ENCODE peak calls at places on chromosome 12, in four cellular contexts. One of them, this sample, is unnamed.

GRCh38 chr12:69157023-69157655 is 82.2 kb upstream of the CPSF6 start:
- DNase-seq in activated CD4-positive, alpha-beta memory T cell treated with anti-CD3 and anti-CD28 coated beads, Interleukin-2, amount 10 ng/mL, durations not matched to agents 7 days and 5 days: peak; percentile 92
- DNase-seq in activated CD4-positive, alpha-beta T cell treated with anti-CD3 and anti-CD28 coated beads, Interleukin-2, amount 10 ng/mL, durations not matched to agents 7 days and 5 days: peak; percentile 92
- DNase-seq in GM20000: peak; percentile 86
- DNase-seq in this sample: peak; percentile 91

GRCh38 chr12:104792570-104792969 is 165.5 kb downstream of the SLC41A2 start:
- DNase-seq in activated CD4-positive, alpha-beta memory T cell treated with anti-CD3 and anti-CD28 coated beads, Interleukin-2, amount 10 ng/mL, durations not matched to agents 7 days and 5 days: no peak
- DNase-seq in activated CD4-positive, alpha-beta T cell treated with anti-CD3 and anti-CD28 coated beads, Interleukin-2, amount 10 ng/mL, durations not matched to agents 7 days and 5 days: no peak
- DNase-seq in GM20000: no peak
- DNase-seq in this sample: no peak

GRCh38 chr12:132327351-132328171 is 1.8 kb downstream of the GALNT9 start:
- DNase-seq in activated CD4-positive, alpha-beta memory T cell treated with anti-CD3 and anti-CD28 coated beads, Interleukin-2, amount 10 ng/mL, durations not matched to agents 7 days and 5 days: no peak
- DNase-seq in activated CD4-positive, alpha-beta T cell treated with anti-CD3 and anti-CD28 coated beads, Interleukin-2, amount 10 ng/mL, durations not matched to agents 7 days and 5 days: peak; percentile 10
- DNase-seq in GM20000: no peak
- DNase-seq in this sample: no peak

GRCh38 chr12:3792623-3793288 is 39.8 kb upstream of the CRACR2A start:
- DNase-seq in activated CD4-positive, alpha-beta memory T cell treated with anti-CD3 and anti-CD28 coated beads, Interleukin-2, amount 10 ng/mL, durations not matched to agents 7 days and 5 days: no peak
- DNase-seq in activated CD4-positive, alpha-beta T cell treated with anti-CD3 and anti-CD28 coated beads, Interleukin-2, amount 10 ng/mL, durations not matched to agents 7 days and 5 days: no peak
- DNase-seq in GM20000: no peak
- DNase-seq in this sample: no peak

GRCh38 chr12:78229491-78230209 is 399.0 kb downstream of the NAV3 start:
- DNase-seq in activated CD4-positive, alpha-beta memory T cell treated with anti-CD3 and anti-CD28 coated beads, Interleukin-2, amount 10 ng/mL, durations not matched to agents 7 days and 5 days: peak; percentile 16
- DNase-seq in activated CD4-positive, alpha-beta T cell treated with anti-CD3 and anti-CD28 coated beads, Interleukin-2, amount 10 ng/mL, durations not matched to agents 7 days and 5 days: peak; percentile 35
- DNase-seq in GM20000: peak; percentile 44
- DNase-seq in this sample: peak; percentile 60

GRCh38 chr12:111767362-111768158 is 827 bp downstream of the ALDH2 start:
- DNase-seq in activated CD4-positive, alpha-beta memory T cell treated with anti-CD3 and anti-CD28 coated beads, Interleukin-2, amount 10 ng/mL, durations not matched to agents 7 days and 5 days: no peak
- DNase-seq in activated CD4-positive, alpha-beta T cell treated with anti-CD3 and anti-CD28 coated beads, Interleukin-2, amount 10 ng/mL, durations not matched to agents 7 days and 5 days: no peak
- DNase-seq in GM20000: no peak
- DNase-seq in this sample: no peak

GRCh38 chr12:15278816-15279658 is 43.3 kb upstream of the PTPRO start:
- DNase-seq in activated CD4-positive, alpha-beta memory T cell treated with anti-CD3 and anti-CD28 coated beads, Interleukin-2, amount 10 ng/mL, durations not matched to agents 7 days and 5 days: peak; percentile 30
- DNase-seq in activated CD4-positive, alpha-beta T cell treated with anti-CD3 and anti-CD28 coated beads, Interleukin-2, amount 10 ng/mL, durations not matched to agents 7 days and 5 days: peak; percentile 19
- DNase-seq in GM20000: no peak
- DNase-seq in this sample: no peak

GRCh38 chr12:74120644-74121043 is 417.0 kb upstream of the ATXN7L3B start:
- DNase-seq in activated CD4-positive, alpha-beta memory T cell treated with anti-CD3 and anti-CD28 coated beads, Interleukin-2, amount 10 ng/mL, durations not matched to agents 7 days and 5 days: no peak
- DNase-seq in activated CD4-positive, alpha-beta T cell treated with anti-CD3 and anti-CD28 coated beads, Interleukin-2, amount 10 ng/mL, durations not matched to agents 7 days and 5 days: no peak
- DNase-seq in GM20000: no peak
- DNase-seq in this sample: no peak

GRCh38 chr12:2049604-2050540 is 2.9 kb upstream of the CACNA1C start:
- DNase-seq in activated CD4-positive, alpha-beta memory T cell treated with anti-CD3 and anti-CD28 coated beads, Interleukin-2, amount 10 ng/mL, durations not matched to agents 7 days and 5 days: no peak
- DNase-seq in activated CD4-positive, alpha-beta T cell treated with anti-CD3 and anti-CD28 coated beads, Interleukin-2, amount 10 ng/mL, durations not matched to agents 7 days and 5 days: no peak
- DNase-seq in GM20000: no peak
- DNase-seq in this sample: peak; percentile 10

GRCh38 chr12:5432011-5432400 is at the start of gene NTF3:
- DNase-seq in activated CD4-positive, alpha-beta memory T cell treated with anti-CD3 and anti-CD28 coated beads, Interleukin-2, amount 10 ng/mL, durations not matched to agents 7 days and 5 days: no peak
- DNase-seq in activated CD4-positive, alpha-beta T cell treated with anti-CD3 and anti-CD28 coated beads, Interleukin-2, amount 10 ng/mL, durations not matched to agents 7 days and 5 days: no peak
- DNase-seq in GM20000: peak; percentile 41
- DNase-seq in this sample: peak; percentile 82

GRCh38 chr12:75979181-75979580 is 52.4 kb downstream of the PHLDA1 start:
- DNase-seq in activated CD4-positive, alpha-beta memory T cell treated with anti-CD3 and anti-CD28 coated beads, Interleukin-2, amount 10 ng/mL, durations not matched to agents 7 days and 5 days: peak; percentile 52
- DNase-seq in activated CD4-positive, alpha-beta T cell treated with anti-CD3 and anti-CD28 coated beads, Interleukin-2, amount 10 ng/mL, durations not matched to agents 7 days and 5 days: peak; percentile 50
- DNase-seq in GM20000: no peak
- DNase-seq in this sample: no peak

GRCh38 chr12:119601877-119602536 is 8.4 kb downstream of the TMEM233 start:
- DNase-seq in activated CD4-positive, alpha-beta memory T cell treated with anti-CD3 and anti-CD28 coated beads, Interleukin-2, amount 10 ng/mL, durations not matched to agents 7 days and 5 days: no peak
- DNase-seq in activated CD4-positive, alpha-beta T cell treated with anti-CD3 and anti-CD28 coated beads, Interleukin-2, amount 10 ng/mL, durations not matched to agents 7 days and 5 days: no peak
- DNase-seq in GM20000: no peak
- DNase-seq in this sample: no peak

GRCh38 chr12:103855896-103856657 is 15.0 kb upstream of the NT5DC3 start:
- DNase-seq in activated CD4-positive, alpha-beta memory T cell treated with anti-CD3 and anti-CD28 coated beads, Interleukin-2, amount 10 ng/mL, durations not matched to agents 7 days and 5 days: no peak
- DNase-seq in activated CD4-positive, alpha-beta T cell treated with anti-CD3 and anti-CD28 coated beads, Interleukin-2, amount 10 ng/mL, durations not matched to agents 7 days and 5 days: no peak
- DNase-seq in GM20000: no peak
- DNase-seq in this sample: no peak

GRCh38 chr12:4107436-4107878 is 166.1 kb upstream of the CCND2 start:
- DNase-seq in activated CD4-positive, alpha-beta memory T cell treated with anti-CD3 and anti-CD28 coated beads, Interleukin-2, amount 10 ng/mL, durations not matched to agents 7 days and 5 days: peak; percentile 77
- DNase-seq in activated CD4-positive, alpha-beta T cell treated with anti-CD3 and anti-CD28 coated beads, Interleukin-2, amount 10 ng/mL, durations not matched to agents 7 days and 5 days: peak; percentile 87
- DNase-seq in GM20000: peak; percentile 79
- DNase-seq in this sample: peak; percentile 67

GRCh38 chr12:127650626-127651025 is 616.3 kb upstream of the TMEM132C start:
- DNase-seq in activated CD4-positive, alpha-beta memory T cell treated with anti-CD3 and anti-CD28 coated beads, Interleukin-2, amount 10 ng/mL, durations not matched to agents 7 days and 5 days: no peak
- DNase-seq in activated CD4-positive, alpha-beta T cell treated with anti-CD3 and anti-CD28 coated beads, Interleukin-2, amount 10 ng/mL, durations not matched to agents 7 days and 5 days: no peak
- DNase-seq in GM20000: no peak
- DNase-seq in this sample: no peak

GRCh38 chr12:15584366-15585041 is 204.7 kb downstream of the EPS8 start:
- DNase-seq in activated CD4-positive, alpha-beta memory T cell treated with anti-CD3 and anti-CD28 coated beads, Interleukin-2, amount 10 ng/mL, durations not matched to agents 7 days and 5 days: peak; percentile 31
- DNase-seq in activated CD4-positive, alpha-beta T cell treated with anti-CD3 and anti-CD28 coated beads, Interleukin-2, amount 10 ng/mL, durations not matched to agents 7 days and 5 days: peak; percentile 62
- DNase-seq in GM20000: peak; percentile 31
- DNase-seq in this sample: peak; percentile 71

GRCh38 chr12:6375269-6376078 is at the start of gene SCNN1A:
- DNase-seq in activated CD4-positive, alpha-beta memory T cell treated with anti-CD3 and anti-CD28 coated beads, Interleukin-2, amount 10 ng/mL, durations not matched to agents 7 days and 5 days: no peak
- DNase-seq in activated CD4-positive, alpha-beta T cell treated with anti-CD3 and anti-CD28 coated beads, Interleukin-2, amount 10 ng/mL, durations not matched to agents 7 days and 5 days: no peak
- DNase-seq in GM20000: no peak
- DNase-seq in this sample: no peak

GRCh38 chr12:126989532-126989931 is 1277.4 kb upstream of the TMEM132C start:
- DNase-seq in activated CD4-positive, alpha-beta memory T cell treated with anti-CD3 and anti-CD28 coated beads, Interleukin-2, amount 10 ng/mL, durations not matched to agents 7 days and 5 days: no peak
- DNase-seq in activated CD4-positive, alpha-beta T cell treated with anti-CD3 and anti-CD28 coated beads, Interleukin-2, amount 10 ng/mL, durations not matched to agents 7 days and 5 days: no peak
- DNase-seq in GM20000: no peak
- DNase-seq in this sample: no peak

GRCh38 chr12:49545815-49546214 is 7.0 kb downstream of the KCNH3 start:
- DNase-seq in activated CD4-positive, alpha-beta memory T cell treated with anti-CD3 and anti-CD28 coated beads, Interleukin-2, amount 10 ng/mL, durations not matched to agents 7 days and 5 days: no peak
- DNase-seq in activated CD4-positive, alpha-beta T cell treated with anti-CD3 and anti-CD28 coated beads, Interleukin-2, amount 10 ng/mL, durations not matched to agents 7 days and 5 days: no peak
- DNase-seq in GM20000: no peak
- DNase-seq in this sample: no peak

GRCh38 chr12:108257610-108258106 is 81.5 kb downstream of the CMKLR1 start:
- DNase-seq in activated CD4-positive, alpha-beta memory T cell treated with anti-CD3 and anti-CD28 coated beads, Interleukin-2, amount 10 ng/mL, durations not matched to agents 7 days and 5 days: no peak
- DNase-seq in activated CD4-positive, alpha-beta T cell treated with anti-CD3 and anti-CD28 coated beads, Interleukin-2, amount 10 ng/mL, durations not matched to agents 7 days and 5 days: no peak
- DNase-seq in GM20000: no peak
- DNase-seq in this sample: no peak